ENCODE peak calls at places on chromosomes 16 and 17, in seven cellular contexts. Z, Y, W, D, E, X and B are unnamed samples.

GRCh38 chr16:53945996-53946395 is 242.0 kb downstream of the FTO start:
- DNase-seq in Z (no peak), Y (no peak), W (no peak), D (no peak), E (peak; percentile 19), X (no peak), B (peak; percentile 66)

GRCh38 chr16:49918257-49918656 is 62.3 kb upstream of the ZNF423 start:
- DNase-seq in Z (no peak), Y (no peak), W (no peak), D (no peak), E (no peak), X (no peak), B (no peak)

GRCh38 chr17:30235386-30236296 is at the start of gene SLC6A4:
- DNase-seq in Z (no peak), Y (no peak), W (no peak), D (no peak), E (no peak), X (no peak), B (peak; percentile 17)

GRCh38 chr16:66211651-66212050 is 154.8 kb upstream of the CDH5 start:
- DNase-seq in Z (no peak), Y (no peak), W (no peak), D (no peak), E (no peak), X (no peak), B (no peak)

GRCh38 chr17:8223356-8224063 is 13.1 kb upstream of the AURKB start:
- DNase-seq in Z (peak; percentile 74), Y (peak; percentile 40), W (peak; percentile 58), D (no peak), E (peak; percentile 57), X (peak; percentile 54), B (peak; percentile 74)

GRCh38 chr17:72189781-72190593 is 69.2 kb downstream of the SOX9 start:
- DNase-seq in Z (no peak), Y (no peak), W (no peak), D (no peak), E (no peak), X (no peak), B (no peak)

GRCh38 chr17:55430531-55431228 is 9.0 kb upstream of the MMD start:
- DNase-seq in Z (no peak), Y (no peak), W (no peak), D (no peak), E (no peak), X (no peak), B (no peak)

GRCh38 chr17:2067559-2067958 is 12.7 kb downstream of the HIC1 start:
- DNase-seq in Z (no peak), Y (no peak), W (no peak), D (no peak), E (no peak), X (no peak), B (no peak)

GRCh38 chr17:5888811-5889210 is 181.4 kb upstream of the WSCD1 start:
- DNase-seq in Z (no peak), Y (no peak), W (no peak), D (no peak), E (no peak), X (no peak), B (no peak)

GRCh38 chr16:20774703-20775362 is 11.0 kb downstream of the ACSM3 start:
- DNase-seq in Z (peak; percentile 13), Y (no peak), W (peak; percentile 41), D (no peak), E (peak; percentile 10), X (peak; percentile 40), B (peak; percentile 95)

GRCh38 chr17:12727881-12728280 is 61.4 kb upstream of the ARHGAP44 start:
- DNase-seq in Z (no peak), Y (no peak), W (no peak), D (no peak), E (no peak), X (no peak), B (no peak)

GRCh38 chr17:66755944-66756290 is 79.0 kb upstream of the CACNG5 start:
- DNase-seq in Z (no peak), Y (no peak), W (no peak), D (no peak), E (no peak), X (no peak), B (no peak)

GRCh38 chr17:63685021-63685420 is 14.9 kb downstream of the LIMD2 start:
- DNase-seq in Z (no peak), Y (no peak), W (no peak), D (no peak), E (no peak), X (no peak), B (no peak)

GRCh38 chr17:75570034-75570676 is 17.4 kb upstream of the MYO15B start:
- DNase-seq in Z (no peak), Y (no peak), W (no peak), D (no peak), E (no peak), X (no peak), B (no peak)

GRCh38 chr16:71557954-71558582 is 18.8 kb downstream of the TAT start:
- DNase-seq in Z (no peak), Y (no peak), W (no peak), D (no peak), E (no peak), X (no peak), B (no peak)

GRCh38 chr17:17810374-17811248 is 26.2 kb downstream of the SREBF1 start:
- DNase-seq in Z (no peak), Y (no peak), W (no peak), D (no peak), E (no peak), X (no peak), B (no peak)

GRCh38 chr17:29645516-29646051 is 22.9 kb upstream of the CORO6 start:
- DNase-seq in Z (no peak), Y (peak; percentile 82), W (no peak), D (no peak), E (peak; percentile 83), X (no peak), B (no peak)

GRCh38 chr16:3135120-3135715 is 389 bp downstream of the ZNF213 start:
- DNase-seq in Z (peak; percentile 26), Y (no peak), W (no peak), D (no peak), E (no peak), X (no peak), B (no peak)

GRCh38 chr16:71610936-71611871 is 14.8 kb upstream of the MARVELD3 start:
- DNase-seq in Z (peak; percentile 12), Y (peak; percentile 26), W (peak; percentile 71), D (peak; percentile 43), E (peak; percentile 52), X (peak; percentile 80), B (peak; percentile 71)

GRCh38 chr17:17028059-17028877 is 14.0 kb upstream of the MPRIP start:
- DNase-seq in Z (peak; percentile 17), Y (peak; percentile 81), W (no peak), D (no peak), E (peak; percentile 91), X (no peak), B (peak; percentile 99)

GRCh38 chr17:35376245-35376644 is 2.8 kb upstream of the SLFN11 start:
- DNase-seq in Z (no peak), Y (no peak), W (no peak), D (no peak), E (no peak), X (no peak), B (peak; percentile 35)

GRCh38 chr17:32461853-32462617 is 17.7 kb downstream of the PSMD11 start:
- DNase-seq in Z (peak; percentile 44), Y (no peak), W (peak; percentile 67), D (peak; percentile 41), E (peak; percentile 69), X (peak; percentile 67), B (peak; percentile 77)

GRCh38 chr17:27338536-27338985 is 44.6 kb downstream of the WSB1 start:
- DNase-seq in Z (no peak), Y (no peak), W (peak; percentile 68), D (no peak), E (no peak), X (no peak), B (no peak)

GRCh38 chr16:11372073-11372923 is 27.0 kb downstream of the RMI2 start:
- DNase-seq in Z (no peak), Y (no peak), W (no peak), D (no peak), E (no peak), X (no peak), B (no peak)

GRCh38 chr17:28763804-28764266 is 20.0 kb downstream of the TRAF4 start:
- DNase-seq in Z (peak; percentile 75), Y (peak; percentile 85), W (peak; percentile 76), D (peak; percentile 59), E (peak; percentile 78), X (peak; percentile 81), B (peak; percentile 83)

GRCh38 chr16:89113152-89113547 is 19.5 kb downstream of the ACSF3 start:
- DNase-seq in Z (no peak), Y (no peak), W (no peak), D (no peak), E (no peak), X (no peak), B (no peak)

GRCh38 chr17:51012538-51012937 is 108.1 kb downstream of the SPAG9 start:
- DNase-seq in Z (no peak), Y (no peak), W (no peak), D (no peak), E (no peak), X (no peak), B (no peak)

GRCh38 chr16:21590791-21591190 is 8.6 kb upstream of the METTL9 start:
- DNase-seq in Z (no peak), Y (no peak), W (no peak), D (no peak), E (no peak), X (no peak), B (no peak)

GRCh38 chr17:57136355-57136754 is 51.3 kb downstream of the AKAP1 start:
- DNase-seq in Z (no peak), Y (no peak), W (no peak), D (no peak), E (no peak), X (no peak), B (no peak)

GRCh38 chr16:75105306-75106061 is 11.1 kb downstream of the LDHD start:
- DNase-seq in Z (no peak), Y (no peak), W (no peak), D (no peak), E (no peak), X (no peak), B (no peak)

GRCh38 chr17:78791840-78792709 is 10.0 kb upstream of the CYTH1 start:
- DNase-seq in Z (no peak), Y (no peak), W (no peak), D (no peak), E (no peak), X (no peak), B (no peak)

GRCh38 chr16:88938119-88938932 is 38.7 kb downstream of the CBFA2T3 start:
- DNase-seq in Z (no peak), Y (no peak), W (no peak), D (no peak), E (no peak), X (no peak), B (no peak)

GRCh38 chr16:54847207-54847606 is 83.5 kb upstream of the IRX5 start:
- DNase-seq in Z (no peak), Y (no peak), W (no peak), D (no peak), E (peak; percentile 2), X (no peak), B (peak; percentile 4)